ENCODE peak calls at places on chromosome 17, in six cellular contexts. Z is adrenal gland, E is A549, I is heart left ventricle, G is HCT116, U is prostate gland. N is an unnamed sample.

GRCh38 chr17:60526726-60527125 is 684 bp upstream of the APPBP2 start:
- DNase-seq in E (no peak), U (no peak), I (no peak), Z (no peak), G (no peak), N (no peak)

GRCh38 chr17:47720754-47721533 is 12.1 kb upstream of the TBX21 start:
- DNase-seq in E (no peak), I (peak; percentile 52), G (peak; percentile 24), U (peak; percentile 14), Z (peak; percentile 49), N (no peak)

GRCh38 chr17:5809580-5810188 is 225.4 kb upstream of the NLRP1 start:
- DNase-seq in U (no peak), I (no peak), G (no peak), E (peak; percentile 42), Z (no peak), N (no peak)

GRCh38 chr17:410674-411401 is 58.2 kb upstream of the RPH3AL start:
- DNase-seq in Z (peak; percentile 36), E (peak; percentile 42), I (no peak), U (no peak), G (no peak), N (no peak)

GRCh38 chr17:74213897-74214386 is 571 bp downstream of the TTYH2 start:
- DNase-seq in I (peak; percentile 49), U (no peak), G (no peak), Z (no peak), E (no peak), N (no peak)

GRCh38 chr17:11511696-11512095 is 86.6 kb upstream of the DNAH9 start:
- DNase-seq in U (peak; percentile 19), I (no peak), Z (peak; percentile 72), E (no peak), G (no peak), N (peak; percentile 42)

GRCh38 chr17:61002316-61002736 is 324.7 kb downstream of the BCAS3 start:
- DNase-seq in Z (no peak), E (peak; percentile 63), G (peak; percentile 26), I (no peak), U (no peak), N (no peak)

GRCh38 chr17:79803997-79804855 is 7.3 kb upstream of the CBX8 start:
- DNase-seq in G (no peak), U (no peak), E (no peak), I (no peak), Z (no peak), N (no peak)

GRCh38 chr17:80104321-80104955 is 3.1 kb downstream of the GAA start:
- DNase-seq in E (no peak), Z (peak; percentile 54), U (no peak), I (no peak), G (no peak), N (no peak)

GRCh38 chr17:4861052-4861451 is 27.9 kb downstream of the MINK1 start:
- DNase-seq in Z (no peak), G (no peak), I (no peak), E (no peak), U (no peak), N (no peak)

GRCh38 chr17:59914274-59914854 is 21.4 kb downstream of the RPS6KB1 start:
- DNase-seq in U (no peak), I (no peak), G (peak; percentile 19), E (peak; percentile 52), Z (no peak), N (no peak)

GRCh38 chr17:81701288-81702071 is 1.7 kb upstream of the MRPL12 start:
- DNase-seq in E (no peak), G (no peak), Z (no peak), I (no peak), U (no peak), N (no peak)

GRCh38 chr17:5200360-5200759 is 8.7 kb upstream of the ZNF594 start:
- DNase-seq in U (no peak), G (no peak), E (no peak), Z (no peak), I (no peak), N (no peak)

DNA sequence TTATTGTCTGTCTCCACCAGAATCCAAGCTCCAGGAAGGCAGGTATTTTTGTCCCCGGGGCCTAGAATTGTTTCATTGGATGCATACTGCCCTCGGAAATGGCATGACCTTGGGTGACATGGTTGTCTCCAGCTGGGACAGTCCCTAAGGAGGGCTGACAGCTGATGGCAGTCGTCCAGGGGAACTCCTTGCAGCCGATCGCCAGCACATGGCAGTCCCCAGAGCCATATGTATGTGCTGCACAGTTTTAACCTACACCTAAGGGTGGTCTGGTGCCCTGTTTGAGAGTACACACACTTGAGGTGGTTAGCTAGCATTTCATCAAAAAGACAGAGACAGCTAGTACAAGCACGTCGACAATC is 667 bp upstream of the MFSD6L start:
- DNase-seq in G (no peak), Z (no peak), E (no peak), I (peak; percentile 52), U (no peak), N (no peak)
- TF ChIP-seq POLR2A in G (no peak), Z (no peak), E (no peak), I (no peak), U (no peak), N (no peak)

GRCh38 chr17:45160505-45161287 is 979 bp upstream of the HEXIM2 start:
- DNase-seq in U (peak; percentile 59), G (no peak), E (peak; percentile 85), Z (peak; percentile 71), I (peak; percentile 81), N (peak; percentile 58)
- TF ChIP-seq POLR2A in U (no peak), G (no peak), E (peak; percentile 59), Z (no peak), I (no peak), N (no peak)

DNA sequence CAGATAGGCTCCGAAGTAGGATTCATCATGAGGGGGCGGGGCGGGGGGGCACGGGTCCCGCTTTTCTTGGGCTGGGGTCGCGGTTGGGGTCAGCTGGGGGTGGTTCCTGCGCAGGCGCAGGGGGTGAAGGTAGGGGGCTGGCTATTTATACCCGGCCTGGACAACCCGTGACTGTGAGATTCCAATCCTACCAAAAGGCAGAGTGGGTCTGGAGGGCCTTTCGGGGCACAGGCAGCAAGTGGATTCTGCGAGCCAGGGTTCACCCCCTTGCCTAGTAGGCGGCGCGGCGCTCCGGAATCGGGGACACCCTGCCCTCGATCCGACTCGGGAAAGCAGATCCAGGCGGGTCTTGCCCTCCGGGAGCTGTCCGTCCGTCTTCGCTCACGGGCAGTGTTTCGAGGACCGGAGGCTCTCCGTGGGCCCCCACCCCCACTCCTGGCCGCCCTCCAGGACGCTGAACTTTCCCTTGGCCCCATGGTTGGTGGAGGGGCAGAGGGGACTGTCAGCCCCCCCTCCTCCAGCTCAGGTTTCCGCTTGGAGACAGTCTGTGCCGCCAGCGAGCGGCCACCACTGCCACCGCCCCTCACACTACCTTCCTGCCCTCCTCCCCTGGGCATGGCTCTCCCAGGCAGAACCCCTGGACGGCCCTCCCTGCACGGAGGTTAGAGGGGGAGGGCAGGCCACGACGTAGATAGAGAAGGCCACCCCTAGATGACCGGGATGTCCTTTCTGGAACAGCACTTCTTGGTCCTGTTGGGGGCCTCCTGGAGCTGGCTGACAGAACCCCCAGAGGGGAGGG is 634 bp downstream of the SLC2A4 start:
- DNase-seq in G (no peak), E (no peak), U (no peak), I (peak; percentile 89), Z (peak; percentile 57), N (no peak)
- TF ChIP-seq POLR2A in G (no peak), E (no peak), U (no peak), I (peak; percentile 9), Z (no peak), N (no peak)

GRCh38 chr17:67994827-67995567 is 1.3 kb downstream of the C17orf58 start:
- DNase-seq in I (no peak), E (peak; percentile 39), Z (peak; percentile 65), U (peak; percentile 33), G (no peak), N (peak; percentile 25)
- TF ChIP-seq POLR2A in I (no peak), E (no peak), Z (no peak), U (no peak), G (no peak), N (no peak)

GRCh38 chr17:42744283-42744805 is 496 bp downstream of the EZH1 start:
- DNase-seq in E (peak; percentile 80), U (peak; percentile 76), G (peak; percentile 21), I (peak; percentile 85), Z (peak; percentile 84), N (peak; percentile 76)

GRCh38 chr17:42743595-42744282 is 1.1 kb downstream of the EZH1 start:
- DNase-seq in G (no peak), E (no peak), U (no peak), Z (no peak), I (no peak), N (no peak)

GRCh38 chr17:42748906-42749798 is 4.3 kb upstream of the EZH1 start:
- DNase-seq in Z (no peak), E (no peak), G (no peak), U (no peak), I (no peak), N (peak; percentile 31)

GRCh38 chr17:42748202-42748905 is 3.5 kb upstream of the EZH1 start:
- DNase-seq in E (no peak), I (no peak), U (no peak), G (no peak), Z (no peak), N (no peak)

GRCh38 chr17:42744806-42745617 is at the start of gene EZH1:
- DNase-seq in G (peak; percentile 76), I (peak; percentile 91), E (peak; percentile 96), U (peak; percentile 87), Z (peak; percentile 90), N (peak; percentile 94)
- TF ChIP-seq POLR2A in G (peak; percentile 56), I (peak; percentile 83), E (peak; percentile 63), U (peak; percentile 76), Z (no peak), N (no peak)

DNA sequence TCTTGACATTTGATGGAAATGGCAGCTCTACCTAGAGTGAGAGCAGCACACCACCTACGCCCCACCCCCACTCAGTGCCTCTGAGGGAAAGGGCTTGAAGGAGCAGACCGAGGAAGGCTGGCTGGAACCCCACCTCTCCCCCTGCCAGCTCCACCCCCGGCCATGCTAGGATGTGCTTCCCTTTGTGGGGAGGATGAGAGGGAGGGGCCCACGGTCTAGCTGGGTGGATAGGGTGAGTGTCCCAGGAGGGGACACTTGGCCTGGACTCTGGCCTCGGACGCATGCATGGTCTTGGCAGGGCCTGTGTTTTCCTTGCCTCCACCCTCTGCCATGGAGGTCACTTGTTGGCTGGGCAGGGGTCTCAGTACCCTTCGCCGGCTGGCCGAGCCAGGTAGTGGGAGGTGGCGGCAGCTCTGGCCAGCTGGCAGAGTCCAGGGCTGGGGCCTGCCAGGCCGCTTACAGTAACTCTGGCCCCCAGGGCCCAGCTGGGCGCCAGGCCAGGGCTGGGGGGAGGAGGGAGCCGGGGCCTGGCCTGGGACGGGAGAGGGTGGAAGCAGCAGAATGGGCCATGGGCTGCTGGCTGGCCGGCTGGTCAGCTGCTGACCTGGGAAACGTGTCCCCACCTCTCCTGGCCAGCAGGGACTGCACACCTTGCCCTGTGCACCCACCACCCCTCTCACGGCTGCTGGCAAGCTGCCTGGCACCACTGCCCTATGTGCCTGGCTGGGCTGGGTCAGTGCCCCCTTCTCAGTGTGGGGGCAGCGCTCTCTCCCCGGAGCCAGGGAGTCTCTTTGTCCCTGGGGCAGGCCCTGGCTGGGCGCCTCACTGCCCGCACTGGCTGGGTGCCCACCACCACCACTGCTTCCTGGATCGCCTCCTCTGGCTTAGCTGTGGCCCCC is 23.0 kb downstream of the RARA start:
- DNase-seq in I (peak; percentile 95), U (peak; percentile 84), E (peak; percentile 75), Z (peak; percentile 91), G (no peak), N (peak; percentile 92)
- TF ChIP-seq POLR2A in I (no peak), U (no peak), E (no peak), Z (no peak), G (no peak), N (no peak)

GRCh38 chr17:7023576-7024401 is 939 bp downstream of the BCL6B start:
- DNase-seq in I (peak; percentile 95), G (peak; percentile 86), E (peak; percentile 97), Z (peak; percentile 96), U (peak; percentile 78), N (peak; percentile 93)
- TF ChIP-seq POLR2A in I (peak; percentile 74), G (peak; percentile 23), E (peak; percentile 40), Z (peak; percentile 63), U (peak; percentile 46), N (no peak)

GRCh38 chr17:8630227-8630801 is at the start of gene MYH10:
- DNase-seq in Z (peak; percentile 19), I (peak; percentile 30), U (peak; percentile 25), E (no peak), G (no peak), N (no peak)
- TF ChIP-seq POLR2A in Z (peak; percentile 56), I (no peak), U (peak; percentile 80), E (peak; percentile 76), G (peak; percentile 21), N (no peak)

N was measured in stomach.